ENCODE peak calls at places on chromosomes 16 and 17, in eight cellular contexts. K, I, A, U, T, E, Q and X are unnamed samples. For H3K9me3 and H3K4me1, the result is how much of the 10 kb centered on the place peaks cover.

GRCh38 chr17:57696050-57696449 is 49.0 kb downstream of the CCDC182 start:
- DNase-seq in K (peak), I (no peak), A (no peak), U (no peak), T (no peak), E (no peak), Q (no peak), X (no peak)

GRCh38 chr17:57945999-57946797 is 9.0 kb downstream of the CUEDC1 start:
- DNase-seq in K (no peak), I (peak), A (no peak), U (peak), T (no peak), E (no peak), Q (no peak), X (no peak)

GRCh38 chr17:75877752-75878173 is 618 bp downstream of the TRIM47 start:
- DNase-seq in K (peak), I (peak), A (no peak), U (peak), T (peak), E (peak), Q (peak), X (peak)

GRCh38 chr16:48366165-48367093 is 18.8 kb downstream of the SIAH1 start:
- DNase-seq in K (no peak), I (peak), A (no peak), U (peak), T (peak), E (no peak), Q (peak), X (peak)

GRCh38 chr17:66364508-66365203 is 62.2 kb downstream of the PRKCA start:
- DNase-seq in K (no peak), I (no peak), A (no peak), U (no peak), T (no peak), E (no peak), Q (no peak), X (no peak)

GRCh38 chr16:11379420-11379819 is 34.2 kb downstream of the RMI2 start:
- DNase-seq in K (no peak), I (peak), A (no peak), U (no peak), T (no peak), E (peak), Q (peak), X (peak)

GRCh38 chr17:58329808-58330543 is 1.4 kb upstream of the TSPOAP1 start:
- DNase-seq in K (no peak), I (no peak), A (no peak), U (no peak), T (no peak), E (no peak), Q (peak), X (peak)

GRCh38 chr17:27345141-27345904 is 51.4 kb downstream of the WSB1 start:
- DNase-seq in K (no peak), I (peak), A (no peak), U (peak), T (no peak), E (no peak), Q (no peak), X (no peak)

GRCh38 chr17:71055128-71055527 is 885.8 kb downstream of the KCNJ2 start:
- DNase-seq in K (no peak), I (peak), A (no peak), U (no peak), T (no peak), E (no peak), Q (no peak), X (no peak)

GRCh38 chr17:63546308-63547082 is 3.8 kb upstream of the DCAF7 start:
- DNase-seq in K (no peak), I (no peak), A (no peak), U (no peak), T (no peak), E (no peak), Q (no peak), X (no peak)

GRCh38 chr17:48610282-48611211 is at the start of gene HOXB7:
- DNase-seq in K (peak), I (no peak), A (no peak), U (no peak), T (peak), E (peak), Q (peak), X (peak)

GRCh38 chr16:19690196-19690595 is 27.8 kb downstream of the KNOP1 start:
- DNase-seq in K (no peak), I (no peak), A (no peak), U (no peak), T (no peak), E (no peak), Q (no peak), X (no peak)

DNA sequence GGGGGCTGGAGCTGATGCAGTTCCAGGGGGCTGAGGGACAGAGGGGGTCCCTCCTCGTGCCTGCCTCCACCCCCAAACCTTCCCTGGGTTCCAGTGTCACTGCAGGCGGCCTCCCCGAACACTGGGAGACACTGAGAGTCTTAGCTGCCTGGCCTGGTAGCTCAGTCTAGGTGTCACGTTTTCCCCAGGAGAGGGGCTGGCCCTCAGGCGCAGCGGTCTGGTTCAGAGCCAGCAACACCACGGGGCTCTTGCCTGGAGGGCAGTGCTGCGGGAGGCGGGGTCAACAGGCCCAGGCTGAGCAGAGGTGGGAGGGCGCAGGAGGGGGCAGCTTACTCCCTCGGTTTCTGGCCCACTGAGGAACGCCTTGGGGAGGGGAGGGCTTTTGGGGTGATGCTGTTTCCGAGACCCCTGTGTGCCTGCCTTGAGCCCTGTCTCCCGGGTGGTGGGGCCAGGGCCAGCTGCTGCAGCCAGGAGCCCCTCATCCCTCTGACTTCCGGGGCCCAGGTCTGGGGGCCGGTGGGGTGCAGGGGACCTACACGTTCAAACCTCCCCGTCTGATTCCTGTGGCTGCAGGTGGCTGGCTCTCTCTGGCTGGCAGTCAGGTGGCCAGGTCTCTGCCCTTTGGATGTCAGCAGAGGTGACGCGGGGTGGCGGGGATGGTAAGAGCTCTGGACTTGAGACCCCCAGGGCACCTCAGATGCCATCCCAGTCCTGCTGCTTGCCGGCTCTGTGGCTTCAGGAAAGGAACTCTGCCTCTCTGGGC is 89.3 kb upstream of the GSE1 start:
- DNase-seq in K (peak), I (peak), A (no peak), U (no peak), T (no peak), E (no peak), Q (no peak), X (no peak)
- H3K9me3 ChIP-seq in K (under half), I (under half), A (under half), U (under half), T (under half), E (under half), Q (under half), X (under half)

DNA sequence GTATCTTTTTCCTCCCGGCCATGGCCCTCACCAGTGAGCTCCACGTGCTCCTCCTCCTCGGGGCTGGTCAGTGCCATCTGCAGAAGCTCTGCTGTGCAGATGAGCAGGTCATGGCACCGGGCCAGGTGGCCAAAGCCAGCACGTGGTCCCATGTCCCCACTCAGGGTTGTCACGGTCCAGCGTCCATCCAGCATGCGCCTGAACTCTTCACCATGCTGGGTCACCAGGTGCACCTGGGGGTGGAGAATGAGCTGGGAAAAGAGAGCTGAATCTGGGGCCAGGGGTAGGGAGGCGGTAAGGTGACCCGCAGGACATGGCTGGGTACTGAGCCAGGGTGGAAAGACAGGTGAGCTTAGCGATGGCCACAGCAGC is 1.3 kb downstream of the DHX58 start:
- DNase-seq in K (no peak), I (no peak), A (no peak), U (no peak), T (no peak), E (peak), Q (no peak), X (no peak)
- H3K4me3 ChIP-seq in K (no peak), I (no peak), A (peak), U (no peak), T (no peak), E (no peak), Q (no peak), X (no peak)

DNA sequence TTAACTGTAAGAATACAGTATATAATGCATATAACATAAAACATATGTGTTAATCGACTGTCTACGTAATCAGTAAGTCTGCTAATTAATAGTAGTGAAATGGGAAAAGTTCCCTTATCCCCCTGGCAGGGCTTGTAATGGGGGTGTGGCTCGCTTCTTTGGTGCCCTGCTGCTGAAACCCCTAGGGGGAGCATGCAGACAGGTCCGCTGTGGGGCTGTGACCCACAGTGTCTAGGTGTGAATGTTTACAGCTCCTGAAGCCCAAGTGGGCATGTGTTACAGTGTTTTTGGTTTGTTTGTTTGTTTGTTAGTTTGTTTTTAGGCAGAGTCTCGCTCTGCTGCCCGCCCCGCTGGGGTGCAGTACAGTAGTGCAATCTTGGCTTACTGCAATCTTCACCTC is 495.7 kb downstream of the SHISA9 start:
- DNase-seq in K (no peak), I (no peak), A (no peak), U (no peak), T (no peak), E (no peak), Q (no peak), X (no peak)
- H3K4me1 ChIP-seq in K (under half), I (under half), A (under half), U (under half), T (under half), E (under half), Q (under half), X (under half)

GRCh38 chr17:15029469-15029868 is 235.7 kb downstream of the PMP22 start:
- DNase-seq in K (no peak), I (no peak), A (no peak), U (no peak), T (no peak), E (no peak), Q (no peak), X (no peak)
- H3K9me3 ChIP-seq in K (under half), I (under half), A (under half), U (under half), T (under half), E (under half), Q (under half), X (under half)

DNA sequence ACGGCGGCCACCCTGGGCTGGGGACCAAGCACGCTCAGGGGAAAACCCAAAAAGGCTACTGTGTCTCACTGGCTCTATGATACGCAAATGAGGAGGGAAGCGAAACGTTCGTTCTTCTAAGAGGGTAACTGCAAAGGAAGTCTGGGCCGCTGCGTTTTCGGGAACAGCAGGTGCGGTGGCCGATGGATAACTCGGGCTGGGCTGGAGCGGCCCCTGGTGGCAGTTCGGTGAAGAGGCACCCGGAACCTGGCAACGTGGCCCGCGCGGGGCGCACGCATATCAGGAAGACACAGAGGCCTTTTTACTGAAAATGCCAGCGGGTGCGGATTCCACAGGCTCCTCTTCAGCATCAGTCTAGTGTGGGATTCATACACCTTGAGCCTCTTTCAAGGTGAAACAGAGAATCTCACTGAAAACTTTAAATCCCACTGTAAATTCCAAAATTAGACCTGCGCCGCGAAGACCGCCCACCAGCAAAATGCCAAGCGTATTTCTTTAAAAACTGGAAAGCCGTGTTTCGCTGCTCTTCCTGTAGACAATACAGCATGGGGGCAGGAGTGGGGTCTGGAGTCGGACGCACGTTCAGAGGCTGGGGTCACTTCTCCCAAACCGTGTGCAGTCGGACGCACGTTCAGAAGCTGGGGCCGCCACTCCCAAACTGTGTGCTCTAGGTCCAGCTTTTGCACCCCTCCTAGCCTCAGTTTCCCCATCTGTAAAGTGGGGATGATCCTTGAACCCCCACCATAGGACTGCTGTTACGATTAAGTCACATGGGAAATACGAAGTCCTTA is 44.4 kb upstream of the METTL9 start:
- DNase-seq in K (peak), I (peak), A (peak), U (peak), T (peak), E (peak), Q (peak), X (peak)
- H3K4me3 ChIP-seq in K (no peak), I (no peak), A (peak), U (no peak), T (no peak), E (no peak), Q (peak), X (no peak)

DNA sequence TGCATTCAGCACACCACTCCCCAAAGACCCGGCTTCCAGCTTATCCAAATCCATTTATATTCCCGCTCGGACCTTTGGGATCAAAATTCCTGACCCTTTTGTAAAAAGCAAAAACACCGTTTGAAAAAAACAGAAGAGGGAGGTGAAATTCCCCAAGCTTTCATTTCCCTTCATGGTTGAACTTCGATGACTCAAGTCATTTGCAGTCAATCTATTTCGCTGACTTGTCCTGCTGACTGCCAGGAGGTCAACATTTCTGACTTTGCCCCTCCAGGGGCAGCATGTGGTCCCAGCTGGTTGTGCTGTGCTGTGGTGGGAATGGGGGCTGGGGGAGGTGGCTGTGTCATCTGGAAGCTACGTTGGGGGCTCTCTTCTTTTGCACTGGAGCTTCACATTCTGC is 87.5 kb upstream of the IRX3 start:
- DNase-seq in K (no peak), I (peak), A (no peak), U (no peak), T (no peak), E (no peak), Q (no peak), X (no peak)
- H3K4me1 ChIP-seq in K (under half), I (under half), A (under half), U (under half), T (under half), E (under half), Q (under half), X (under half)

DNA sequence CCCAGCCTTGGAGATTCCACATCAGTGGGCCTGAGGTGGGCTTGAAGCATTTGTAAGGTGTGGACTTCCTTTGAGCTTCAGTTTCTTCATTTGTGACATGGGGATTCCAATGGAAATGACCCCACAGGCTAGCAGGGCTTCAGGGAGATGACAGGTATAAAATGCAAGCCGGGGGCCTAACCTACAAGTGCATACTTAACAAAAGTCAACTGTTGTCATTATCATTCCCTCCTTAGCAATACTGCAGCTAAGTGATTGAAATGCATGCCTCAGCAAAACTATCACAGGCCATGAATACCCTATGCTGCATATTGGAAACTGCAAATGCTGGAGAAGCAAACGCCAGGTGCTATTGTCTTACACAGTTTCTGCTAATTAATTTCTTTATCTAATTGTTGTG is 19.8 kb downstream of the CCL4 start:
- DNase-seq in K (no peak), I (no peak), A (no peak), U (no peak), T (no peak), E (no peak), Q (no peak), X (no peak)
- H3K9me3 ChIP-seq in K (under half), I (under half), A (under half), U (under half), T (under half), E (under half), Q (under half), X (under half)